ENCODE peak calls at places on chromosomes 11 and 22, in four cellular contexts. A is heart left ventricle, H is tibial nerve, I is HFF-Myc. J is an unnamed sample.

GRCh38 chr11:127412722-127413121 is 412.2 kb upstream of the KIRREL3 start:
- DNase-seq in A (no peak), H (no peak), I (no peak), J (no peak)

GRCh38 chr11:104060820-104061219 is 24.4 kb downstream of the DDI1 start:
- DNase-seq in A (no peak), H (no peak), I (no peak), J (no peak)

GRCh38 chr11:105969756-105970155 is 52.3 kb downstream of the MSANTD4 start:
- DNase-seq in A (no peak), H (no peak), I (no peak), J (no peak)

GRCh38 chr11:20450829-20451228 is 63.3 kb downstream of the PRMT3 start:
- DNase-seq in A (no peak), H (no peak), I (no peak), J (no peak)

GRCh38 chr11:1148752-1149180 is 9.0 kb upstream of the MUC5AC start:
- DNase-seq in A (no peak), H (no peak), I (no peak), J (no peak)

GRCh38 chr22:17213976-17214375 is 5.3 kb downstream of the ADA2 start:
- DNase-seq in A (peak; percentile 69), H (peak; percentile 51), I (no peak), J (peak; percentile 41)

GRCh38 chr11:115391598-115391997 is 112.6 kb downstream of the CADM1 start:
- DNase-seq in A (no peak), H (no peak), I (no peak), J (no peak)

GRCh38 chr11:12013771-12014170 is 5.3 kb upstream of the DKK3 start:
- DNase-seq in A (no peak), H (no peak), I (no peak), J (no peak)

GRCh38 chr11:127238321-127238720 is 237.8 kb upstream of the KIRREL3 start:
- DNase-seq in A (no peak), H (no peak), I (no peak), J (no peak)

GRCh38 chr11:1005913-1006312 is 30.6 kb downstream of the MUC6 start:
- DNase-seq in A (peak; percentile 62), H (peak; percentile 27), I (no peak), J (peak; percentile 86)

GRCh38 chr22:17596226-17596625 is 32.3 kb downstream of the ATP6V1E1 start:
- DNase-seq in A (no peak), H (no peak), I (no peak), J (no peak)

GRCh38 chr11:44014968-44015623 is 32.7 kb upstream of the ACCSL start:
- DNase-seq in A (no peak), H (no peak), I (no peak), J (no peak)

GRCh38 chr11:122309262-122309925 is 193.4 kb upstream of the BLID start:
- DNase-seq in A (peak; percentile 33), H (no peak), I (no peak), J (no peak)

GRCh38 chr11:126129681-126130671 is 67.3 kb upstream of the CDON start:
- DNase-seq in A (no peak), H (no peak), I (no peak), J (no peak)

GRCh38 chr11:13368041-13368446 is 90.5 kb downstream of the BMAL1 start:
- DNase-seq in A (no peak), H (no peak), I (no peak), J (no peak)

GRCh38 chr11:110110854-110111253 is 17.7 kb downstream of the ZC3H12C start:
- DNase-seq in A (no peak), H (no peak), I (no peak), J (no peak)

GRCh38 chr11:121282886-121283502 is 9.6 kb upstream of the SC5D start:
- DNase-seq in A (no peak), H (no peak), I (no peak), J (no peak)

GRCh38 chr11:35943761-35944502 is at the start of gene LDLRAD3:
- DNase-seq in A (peak; percentile 84), H (peak; percentile 61), I (peak; percentile 37), J (peak; percentile 80)

GRCh38 chr11:134662629-134663360 is 250.8 kb upstream of the B3GAT1 start:
- DNase-seq in A (no peak), H (no peak), I (no peak), J (no peak)

GRCh38 chr11:120142072-120142423 is 4.1 kb upstream of the TRIM29 start:
- DNase-seq in A (no peak), H (no peak), I (no peak), J (no peak)

GRCh38 chr11:15095736-15096228 is 18.9 kb upstream of the INSC start:
- DNase-seq in A (no peak), H (no peak), I (no peak), J (no peak)

GRCh38 chr11:34340653-34341052 is 17.2 kb downstream of the ABTB2 start:
- DNase-seq in A (no peak), H (no peak), I (no peak), J (no peak)

GRCh38 chr11:122139595-122139866 is 23.5 kb upstream of the BLID start:
- DNase-seq in A (no peak), H (no peak), I (no peak), J (no peak)

GRCh38 chr22:47175761-47176359 is 413.4 kb downstream of the TBC1D22A start:
- DNase-seq in A (peak; percentile 10), H (no peak), I (no peak), J (no peak)

GRCh38 chr11:60870276-60870675 is 2.9 kb downstream of the ZP1 start:
- DNase-seq in A (peak; percentile 28), H (no peak), I (no peak), J (no peak)

GRCh38 chr11:117096140-117096972 is 1.9 kb downstream of the SIK3 start:
- DNase-seq in A (no peak), H (no peak), I (no peak), J (no peak)

GRCh38 chr11:119491753-119492455 is 68.9 kb upstream of the THY1 start:
- DNase-seq in A (no peak), H (no peak), I (no peak), J (no peak)

GRCh38 chr11:96012086-96012824 is 88.3 kb upstream of the MTMR2 start:
- DNase-seq in A (peak; percentile 22), H (peak; percentile 27), I (peak; percentile 47), J (no peak)

GRCh38 chr11:75809991-75810390 is 5.0 kb upstream of the UVRAG start:
- DNase-seq in A (no peak), H (no peak), I (no peak), J (no peak)

GRCh38 chr11:11510939-11511338 is 110.9 kb downstream of the GALNT18 start:
- DNase-seq in A (peak; percentile 55), H (peak; percentile 24), I (no peak), J (peak; percentile 41)

GRCh38 chr22:31248965-31249940 is 37.2 kb downstream of the LIMK2 start:
- DNase-seq in A (no peak), H (no peak), I (no peak), J (no peak)

DNA sequence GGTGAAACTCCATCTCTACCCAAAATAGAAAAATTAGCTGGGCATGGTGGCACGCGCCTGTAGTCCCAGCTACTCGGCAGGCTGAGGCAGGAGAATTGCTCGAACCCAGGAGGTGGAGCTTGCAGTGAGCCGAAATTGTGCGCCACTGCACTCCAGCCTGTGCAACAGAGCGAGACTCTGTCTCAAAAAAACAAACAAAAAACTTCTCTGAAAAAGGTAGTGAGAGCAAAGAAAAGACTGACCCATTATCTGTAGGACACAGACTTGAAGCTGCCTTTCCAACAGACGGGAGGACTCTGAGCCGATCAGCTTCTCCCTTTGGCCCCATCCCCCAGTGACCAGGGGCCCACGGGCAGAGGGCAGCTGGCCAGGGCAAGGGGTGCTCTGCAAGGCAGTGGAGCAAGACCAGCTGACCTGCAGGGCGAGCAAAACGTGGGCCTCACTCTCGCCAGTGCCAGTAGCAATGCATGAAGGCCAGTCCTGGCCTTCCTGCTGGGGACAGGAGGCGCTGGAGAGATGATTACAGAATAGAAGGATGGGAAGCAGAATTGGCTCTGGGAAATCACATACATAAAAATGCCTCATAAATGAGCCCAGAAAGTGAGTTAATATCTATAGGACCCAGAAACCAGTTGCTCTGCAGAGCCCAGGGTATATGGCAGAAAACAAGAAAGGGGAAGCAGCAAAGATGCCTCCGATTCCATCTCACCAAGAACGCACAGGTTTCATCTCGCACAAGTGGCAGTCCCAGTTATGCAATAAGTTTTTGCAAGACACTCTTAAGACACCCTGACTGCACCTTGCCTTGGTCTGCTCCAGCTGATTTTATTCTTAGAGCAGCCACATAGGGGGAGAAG is 2.8 kb downstream of the EHD1 start:
- DNase-seq in A (peak; percentile 37), H (no peak), I (no peak), J (no peak)
- H3K4me3 ChIP-seq in A (peak overlapping the region; percentile 66), H (peak overlapping the region; percentile 99), I (peak overlapping the region; percentile 85), J (no peak overlapping the region)

GRCh38 chr22:36237462-36238347 is 1.6 kb downstream of the APOL2 start:
- DNase-seq in A (peak; percentile 34), H (no peak), I (no peak), J (no peak)
- H3K4me3 ChIP-seq in A (no peak overlapping the region), H (peak overlapping the region; percentile 65), I (peak overlapping the region; percentile 74), J (peak overlapping the region; percentile 80)

GRCh38 chr11:2899080-2899783 is 13.7 kb upstream of the CDKN1C start:
- DNase-seq in A (peak; percentile 67), H (no peak), I (no peak), J (no peak)

GRCh38 chr11:2901196-2901796 is 15.7 kb upstream of the CDKN1C start:
- DNase-seq in A (no peak), H (no peak), I (no peak), J (no peak)

GRCh38 chr11:2897048-2897447 is 11.5 kb upstream of the CDKN1C start:
- DNase-seq in A (no peak), H (no peak), I (no peak), J (no peak)

GRCh38 chr11:2896047-2896446 is 10.5 kb upstream of the CDKN1C start:
- DNase-seq in A (no peak), H (no peak), I (no peak), J (no peak)

GRCh38 chr11:2898366-2899079 is 12.9 kb upstream of the CDKN1C start:
- DNase-seq in A (peak; percentile 74), H (peak; percentile 67), I (peak; percentile 82), J (peak; percentile 79)
- H3K4me3 ChIP-seq in A (no peak overlapping the region), H (no peak overlapping the region), I (no peak overlapping the region), J (no peak overlapping the region)

DNA sequence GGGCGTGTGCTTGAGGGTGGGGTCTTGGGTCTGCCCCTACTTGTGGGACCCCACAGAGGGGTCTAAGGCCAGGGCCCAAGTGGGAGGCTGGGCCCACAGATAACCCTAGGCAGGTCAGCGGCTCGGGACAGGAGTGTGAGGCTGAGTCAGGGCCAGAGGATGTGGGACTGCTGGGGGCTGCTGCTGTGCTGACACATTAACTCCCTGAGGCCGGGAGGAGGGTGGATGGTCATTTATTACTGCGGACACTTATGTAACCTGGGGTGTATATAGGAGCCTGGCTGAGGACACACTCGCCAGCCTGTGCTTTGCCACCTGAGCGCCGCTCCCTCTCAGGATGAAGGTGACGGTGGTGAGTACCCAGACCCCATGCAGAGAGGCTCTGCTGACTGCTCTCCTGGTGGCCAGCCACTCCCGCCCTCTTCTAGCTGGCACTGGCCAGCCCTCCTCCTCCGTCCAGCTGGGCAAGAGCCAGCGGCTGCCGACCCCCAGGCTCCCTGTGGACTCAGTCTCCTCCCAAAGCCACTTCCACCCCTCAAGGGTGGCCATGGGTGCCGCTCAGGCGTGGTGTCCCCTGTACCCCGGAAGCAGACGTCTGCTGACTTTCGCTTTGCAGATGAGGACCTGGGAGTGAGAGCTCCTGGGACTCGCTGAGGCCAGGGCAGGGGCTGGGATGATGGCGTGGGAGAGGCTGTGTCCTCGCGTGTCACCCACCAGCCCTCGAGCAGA is at the start of gene MIOX:
- DNase-seq in A (no peak), H (no peak), I (no peak), J (no peak)
- H3K4me3 ChIP-seq in A (no peak within 1 kb of the TSS), H (no peak within 1 kb of the TSS), I (no peak within 1 kb of the TSS), J (no peak within 1 kb of the TSS)

GRCh38 chr11:27699242-27699925 is 871 bp downstream of the BDNF start:
- DNase-seq in A (no peak), H (no peak), I (no peak), J (no peak)
- H3K4me3 ChIP-seq in A (peak overlapping the region; percentile 51), H (peak overlapping the region; percentile 51), I (peak overlapping the region; percentile 96), J (no peak overlapping the region)